ENCODE peak calls at places on chromosome 20, in seven cellular contexts. One of them, this sample, is unnamed.

GRCh38 chr20:59044295-59044694 is 1.7 kb upstream of the PRELID3B start:
- DNase-seq in epithelial cell of esophagus: no peak
- DNase-seq in tibial nerve: no peak
- DNase-seq in right lobe of liver: no peak
- DNase-seq in fibroblast of the aortic adventitia: no peak
- DNase-seq in ascending aorta: no peak
- DNase-seq in AG04450: no peak
- DNase-seq in this sample: no peak

GRCh38 chr20:17556842-17557674 is 12.8 kb upstream of the DSTN start:
- DNase-seq in epithelial cell of esophagus: peak
- DNase-seq in tibial nerve: peak
- DNase-seq in right lobe of liver: peak
- DNase-seq in fibroblast of the aortic adventitia: peak
- DNase-seq in ascending aorta: peak
- DNase-seq in AG04450: no peak
- DNase-seq in this sample: peak

GRCh38 chr20:37345339-37346231 is at the start of gene SRC:
- DNase-seq in epithelial cell of esophagus: peak
- DNase-seq in tibial nerve: peak
- DNase-seq in right lobe of liver: peak
- DNase-seq in fibroblast of the aortic adventitia: peak
- DNase-seq in ascending aorta: peak
- DNase-seq in AG04450: peak
- DNase-seq in this sample: peak

GRCh38 chr20:53809242-53809641 is 215.6 kb upstream of the ZNF217 start:
- DNase-seq in epithelial cell of esophagus: no peak
- DNase-seq in tibial nerve: no peak
- DNase-seq in right lobe of liver: no peak
- DNase-seq in fibroblast of the aortic adventitia: no peak
- DNase-seq in ascending aorta: no peak
- DNase-seq in AG04450: no peak
- DNase-seq in this sample: no peak

GRCh38 chr20:56752274-56752673 is 123.2 kb downstream of the TFAP2C start:
- DNase-seq in epithelial cell of esophagus: peak
- DNase-seq in tibial nerve: no peak
- DNase-seq in right lobe of liver: no peak
- DNase-seq in fibroblast of the aortic adventitia: no peak
- DNase-seq in ascending aorta: no peak
- DNase-seq in AG04450: no peak
- DNase-seq in this sample: no peak

GRCh38 chr20:36573798-36574277 is 441 bp downstream of the TGIF2 start:
- DNase-seq in epithelial cell of esophagus: no peak
- DNase-seq in tibial nerve: no peak
- DNase-seq in right lobe of liver: peak
- DNase-seq in fibroblast of the aortic adventitia: no peak
- DNase-seq in ascending aorta: peak
- DNase-seq in AG04450: no peak
- DNase-seq in this sample: no peak

GRCh38 chr20:63071541-63072181 is 64.9 kb upstream of the BHLHE23 start:
- DNase-seq in epithelial cell of esophagus: peak
- DNase-seq in tibial nerve: no peak
- DNase-seq in right lobe of liver: peak
- DNase-seq in fibroblast of the aortic adventitia: peak
- DNase-seq in ascending aorta: peak
- DNase-seq in AG04450: peak
- DNase-seq in this sample: peak

GRCh38 chr20:11128131-11128831 is 454.5 kb upstream of the JAG1 start:
- DNase-seq in epithelial cell of esophagus: no peak
- DNase-seq in tibial nerve: peak
- DNase-seq in right lobe of liver: no peak
- DNase-seq in fibroblast of the aortic adventitia: peak
- DNase-seq in ascending aorta: no peak
- DNase-seq in AG04450: no peak
- DNase-seq in this sample: peak

GRCh38 chr20:19907326-19908056 is 109.7 kb upstream of the NAA20 start:
- DNase-seq in epithelial cell of esophagus: no peak
- DNase-seq in tibial nerve: no peak
- DNase-seq in right lobe of liver: no peak
- DNase-seq in fibroblast of the aortic adventitia: no peak
- DNase-seq in ascending aorta: no peak
- DNase-seq in AG04450: no peak
- DNase-seq in this sample: no peak

GRCh38 chr20:46647469-46647868 is 3.8 kb downstream of the SLC13A3 start:
- DNase-seq in epithelial cell of esophagus: no peak
- DNase-seq in tibial nerve: no peak
- DNase-seq in right lobe of liver: no peak
- DNase-seq in fibroblast of the aortic adventitia: no peak
- DNase-seq in ascending aorta: no peak
- DNase-seq in AG04450: no peak
- DNase-seq in this sample: no peak

GRCh38 chr20:61046721-61047351 is 205.2 kb upstream of the CDH4 start:
- DNase-seq in epithelial cell of esophagus: no peak
- DNase-seq in tibial nerve: no peak
- DNase-seq in right lobe of liver: no peak
- DNase-seq in fibroblast of the aortic adventitia: no peak
- DNase-seq in ascending aorta: no peak
- DNase-seq in AG04450: no peak
- DNase-seq in this sample: no peak

GRCh38 chr20:61050491-61050890 is 201.6 kb upstream of the CDH4 start:
- DNase-seq in epithelial cell of esophagus: no peak
- DNase-seq in tibial nerve: no peak
- DNase-seq in right lobe of liver: no peak
- DNase-seq in fibroblast of the aortic adventitia: no peak
- DNase-seq in ascending aorta: no peak
- DNase-seq in AG04450: no peak
- DNase-seq in this sample: no peak

GRCh38 chr20:61047515-61047914 is 204.5 kb upstream of the CDH4 start:
- DNase-seq in epithelial cell of esophagus: no peak
- DNase-seq in tibial nerve: no peak
- DNase-seq in right lobe of liver: no peak
- DNase-seq in fibroblast of the aortic adventitia: no peak
- DNase-seq in ascending aorta: no peak
- DNase-seq in AG04450: no peak
- DNase-seq in this sample: no peak

GRCh38 chr20:61049684-61050083 is 202.4 kb upstream of the CDH4 start:
- DNase-seq in epithelial cell of esophagus: no peak
- DNase-seq in tibial nerve: no peak
- DNase-seq in right lobe of liver: no peak
- DNase-seq in fibroblast of the aortic adventitia: no peak
- DNase-seq in ascending aorta: no peak
- DNase-seq in AG04450: no peak
- DNase-seq in this sample: no peak

DNA sequence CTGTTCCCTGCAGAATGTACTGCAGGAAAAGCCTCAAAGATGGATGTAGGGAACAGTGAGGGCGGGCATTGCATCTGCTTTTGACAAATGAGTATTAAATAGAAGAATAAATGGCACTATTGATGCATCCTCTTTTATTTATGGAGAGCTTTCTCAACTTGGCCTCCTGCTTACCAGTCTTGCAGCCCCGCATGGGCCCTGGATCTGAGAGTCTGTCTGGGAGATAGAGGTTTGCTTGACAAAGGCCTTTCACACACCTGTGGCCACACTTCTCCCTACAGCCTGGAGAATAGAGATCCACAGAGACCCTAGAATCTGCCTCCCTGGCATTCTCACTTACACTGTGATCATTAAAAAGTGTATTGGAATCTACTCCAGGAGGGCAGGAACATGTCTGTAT is 203.8 kb upstream of the CDH4 start:
- DNase-seq in epithelial cell of esophagus: no peak
- DNase-seq in tibial nerve: no peak
- DNase-seq in right lobe of liver: no peak
- DNase-seq in fibroblast of the aortic adventitia: no peak
- DNase-seq in ascending aorta: no peak
- DNase-seq in AG04450: no peak
- DNase-seq in this sample: no peak
- TF ChIP-seq CTCF in epithelial cell of esophagus: no peak
- TF ChIP-seq CTCF in tibial nerve: no peak
- TF ChIP-seq CTCF in right lobe of liver: no peak
- TF ChIP-seq CTCF in fibroblast of the aortic adventitia: no peak
- TF ChIP-seq CTCF in ascending aorta: no peak
- TF ChIP-seq CTCF in AG04450: no peak
- TF ChIP-seq CTCF in this sample: no peak

GRCh38 chr20:4038047-4038459 is 22.7 kb upstream of the RNF24 start:
- DNase-seq in epithelial cell of esophagus: peak
- DNase-seq in tibial nerve: peak
- DNase-seq in right lobe of liver: peak
- DNase-seq in fibroblast of the aortic adventitia: peak
- DNase-seq in ascending aorta: peak
- DNase-seq in AG04450: no peak
- DNase-seq in this sample: peak
- H3K4me3 ChIP-seq in epithelial cell of esophagus: no peak
- H3K4me3 ChIP-seq in tibial nerve: no peak
- H3K4me3 ChIP-seq in right lobe of liver: no peak
- H3K4me3 ChIP-seq in fibroblast of the aortic adventitia: no peak
- H3K4me3 ChIP-seq in ascending aorta: no peak
- H3K4me3 ChIP-seq in AG04450: no peak
- H3K4me3 ChIP-seq in this sample: no peak

GRCh38 chr20:25083773-25084615 is 2.1 kb upstream of the VSX1 start:
- DNase-seq in epithelial cell of esophagus: no peak
- DNase-seq in tibial nerve: no peak
- DNase-seq in right lobe of liver: no peak
- DNase-seq in fibroblast of the aortic adventitia: no peak
- DNase-seq in ascending aorta: no peak
- DNase-seq in AG04450: no peak
- DNase-seq in this sample: no peak

GRCh38 chr20:25084616-25085187 is 2.8 kb upstream of the VSX1 start:
- DNase-seq in epithelial cell of esophagus: no peak
- DNase-seq in tibial nerve: no peak
- DNase-seq in right lobe of liver: no peak
- DNase-seq in fibroblast of the aortic adventitia: no peak
- DNase-seq in ascending aorta: no peak
- DNase-seq in AG04450: no peak
- DNase-seq in this sample: no peak

GRCh38 chr20:25082498-25082873 is 545 bp upstream of the VSX1 start:
- DNase-seq in epithelial cell of esophagus: no peak
- DNase-seq in tibial nerve: no peak
- DNase-seq in right lobe of liver: no peak
- DNase-seq in fibroblast of the aortic adventitia: no peak
- DNase-seq in ascending aorta: no peak
- DNase-seq in AG04450: no peak
- DNase-seq in this sample: no peak

GRCh38 chr20:25081730-25082497 is at the start of gene VSX1:
- DNase-seq in epithelial cell of esophagus: no peak
- DNase-seq in tibial nerve: no peak
- DNase-seq in right lobe of liver: no peak
- DNase-seq in fibroblast of the aortic adventitia: no peak
- DNase-seq in ascending aorta: no peak
- DNase-seq in AG04450: no peak
- DNase-seq in this sample: no peak

GRCh38 chr20:25083141-25083772 is 1.3 kb upstream of the VSX1 start:
- DNase-seq in epithelial cell of esophagus: no peak
- DNase-seq in tibial nerve: no peak
- DNase-seq in right lobe of liver: no peak
- DNase-seq in fibroblast of the aortic adventitia: no peak
- DNase-seq in ascending aorta: no peak
- DNase-seq in AG04450: no peak
- DNase-seq in this sample: no peak
- TF ChIP-seq CTCF in epithelial cell of esophagus: no peak
- TF ChIP-seq CTCF in tibial nerve: no peak
- TF ChIP-seq CTCF in right lobe of liver: no peak
- TF ChIP-seq CTCF in fibroblast of the aortic adventitia: no peak
- TF ChIP-seq CTCF in ascending aorta: no peak
- TF ChIP-seq CTCF in AG04450: no peak
- TF ChIP-seq CTCF in this sample: no peak

GRCh38 chr20:49620364-49621240 is 52.7 kb upstream of the PTGIS start:
- DNase-seq in epithelial cell of esophagus: no peak
- DNase-seq in tibial nerve: no peak
- DNase-seq in right lobe of liver: no peak
- DNase-seq in fibroblast of the aortic adventitia: no peak
- DNase-seq in ascending aorta: no peak
- DNase-seq in AG04450: no peak
- DNase-seq in this sample: no peak

GRCh38 chr20:49622243-49622642 is 54.3 kb upstream of the PTGIS start:
- DNase-seq in epithelial cell of esophagus: no peak
- DNase-seq in tibial nerve: no peak
- DNase-seq in right lobe of liver: no peak
- DNase-seq in fibroblast of the aortic adventitia: no peak
- DNase-seq in ascending aorta: no peak
- DNase-seq in AG04450: no peak
- DNase-seq in this sample: no peak

GRCh38 chr20:49618289-49618688 is 50.4 kb upstream of the PTGIS start:
- DNase-seq in epithelial cell of esophagus: no peak
- DNase-seq in tibial nerve: no peak
- DNase-seq in right lobe of liver: no peak
- DNase-seq in fibroblast of the aortic adventitia: peak
- DNase-seq in ascending aorta: no peak
- DNase-seq in AG04450: no peak
- DNase-seq in this sample: no peak

GRCh38 chr20:49616154-49617007 is 48.4 kb upstream of the PTGIS start:
- DNase-seq in epithelial cell of esophagus: no peak
- DNase-seq in tibial nerve: no peak
- DNase-seq in right lobe of liver: no peak
- DNase-seq in fibroblast of the aortic adventitia: no peak
- DNase-seq in ascending aorta: no peak
- DNase-seq in AG04450: no peak
- DNase-seq in this sample: no peak

GRCh38 chr20:49619113-49620048 is 51.4 kb upstream of the PTGIS start:
- DNase-seq in epithelial cell of esophagus: no peak
- DNase-seq in tibial nerve: no peak
- DNase-seq in right lobe of liver: no peak
- DNase-seq in fibroblast of the aortic adventitia: no peak
- DNase-seq in ascending aorta: no peak
- DNase-seq in AG04450: no peak
- DNase-seq in this sample: no peak
- H3K4me3 ChIP-seq in epithelial cell of esophagus: no peak
- H3K4me3 ChIP-seq in tibial nerve: no peak
- H3K4me3 ChIP-seq in right lobe of liver: no peak
- H3K4me3 ChIP-seq in fibroblast of the aortic adventitia: no peak
- H3K4me3 ChIP-seq in ascending aorta: no peak
- H3K4me3 ChIP-seq in AG04450: no peak
- H3K4me3 ChIP-seq in this sample: no peak

GRCh38 chr20:50663095-50663821 is 28.1 kb downstream of the RIPOR3 start:
- DNase-seq in epithelial cell of esophagus: peak
- DNase-seq in tibial nerve: no peak
- DNase-seq in right lobe of liver: peak
- DNase-seq in fibroblast of the aortic adventitia: no peak
- DNase-seq in ascending aorta: no peak
- DNase-seq in AG04450: no peak
- DNase-seq in this sample: no peak

GRCh38 chr20:50654899-50655298 is 36.4 kb downstream of the RIPOR3 start:
- DNase-seq in epithelial cell of esophagus: no peak
- DNase-seq in tibial nerve: no peak
- DNase-seq in right lobe of liver: no peak
- DNase-seq in fibroblast of the aortic adventitia: peak
- DNase-seq in ascending aorta: no peak
- DNase-seq in AG04450: no peak
- DNase-seq in this sample: peak

GRCh38 chr20:50659975-50660670 is 31.2 kb downstream of the RIPOR3 start:
- DNase-seq in epithelial cell of esophagus: no peak
- DNase-seq in tibial nerve: no peak
- DNase-seq in right lobe of liver: no peak
- DNase-seq in fibroblast of the aortic adventitia: no peak
- DNase-seq in ascending aorta: no peak
- DNase-seq in AG04450: no peak
- DNase-seq in this sample: no peak

GRCh38 chr20:50655325-50655880 is 35.9 kb downstream of the RIPOR3 start:
- DNase-seq in epithelial cell of esophagus: no peak
- DNase-seq in tibial nerve: peak
- DNase-seq in right lobe of liver: peak
- DNase-seq in fibroblast of the aortic adventitia: peak
- DNase-seq in ascending aorta: peak
- DNase-seq in AG04450: peak
- DNase-seq in this sample: peak

GRCh38 chr20:50658804-50659380 is 32.5 kb downstream of the RIPOR3 start:
- DNase-seq in epithelial cell of esophagus: peak
- DNase-seq in tibial nerve: no peak
- DNase-seq in right lobe of liver: no peak
- DNase-seq in fibroblast of the aortic adventitia: peak
- DNase-seq in ascending aorta: no peak
- DNase-seq in AG04450: no peak
- DNase-seq in this sample: no peak
- TF ChIP-seq CTCF in epithelial cell of esophagus: no peak
- TF ChIP-seq CTCF in tibial nerve: no peak
- TF ChIP-seq CTCF in right lobe of liver: peak
- TF ChIP-seq CTCF in fibroblast of the aortic adventitia: no peak
- TF ChIP-seq CTCF in ascending aorta: no peak
- TF ChIP-seq CTCF in AG04450: no peak
- TF ChIP-seq CTCF in this sample: no peak

This sample was measured in fibroblast of mammary gland.